ENCODE peak calls at places on chromosome 18, in nine cellular contexts. U, E, B, H, P, M, L, V and T are unnamed samples.

GRCh38 chr18:23992119-23992940 is 22.2 kb upstream of the TTC39C start:
- DNase-seq in U (no peak), E (peak; percentile 51), B (no peak), H (no peak), P (peak; percentile 54), M (no peak), L (no peak), V (no peak), T (no peak)

GRCh38 chr18:28794459-28795245 is 617.7 kb upstream of the CDH2 start:
- DNase-seq in U (peak; percentile 18), E (no peak), B (no peak), H (peak; percentile 79), P (no peak), M (no peak), L (no peak), V (no peak), T (no peak)

GRCh38 chr18:23694642-23695430 is 5.6 kb downstream of the LAMA3 start:
- DNase-seq in U (no peak), E (no peak), B (no peak), H (peak; percentile 13), P (no peak), M (no peak), L (no peak), V (no peak), T (no peak)

GRCh38 chr18:74506405-74507119 is 10.4 kb downstream of the CNDP2 start:
- DNase-seq in U (no peak), E (no peak), B (no peak), H (no peak), P (no peak), M (no peak), L (no peak), V (peak; percentile 46), T (no peak)

GRCh38 chr18:76213996-76214395 is 281.0 kb downstream of the ZNF516 start:
- DNase-seq in U (no peak), E (no peak), B (no peak), H (no peak), P (no peak), M (no peak), L (no peak), V (no peak), T (no peak)

GRCh38 chr18:63439334-63439733 is 17.1 kb upstream of the VPS4B start:
- DNase-seq in U (peak; percentile 61), E (no peak), B (peak; percentile 28), H (peak; percentile 74), P (peak; percentile 32), M (peak; percentile 66), L (peak; percentile 41), V (no peak), T (peak; percentile 38)

GRCh38 chr18:12841070-12841469 is 43.0 kb downstream of the PTPN2 start:
- DNase-seq in U (no peak), E (no peak), B (no peak), H (no peak), P (no peak), M (no peak), L (no peak), V (no peak), T (no peak)

GRCh38 chr18:3649559-3650426 is 199.8 kb downstream of the TGIF1 start:
- DNase-seq in U (no peak), E (no peak), B (peak; percentile 82), H (peak; percentile 73), P (no peak), M (peak; percentile 62), L (peak; percentile 50), V (no peak), T (peak; percentile 66)

GRCh38 chr18:74682141-74682997 is 84.7 kb downstream of the ZNF407 start:
- DNase-seq in U (no peak), E (no peak), B (no peak), H (no peak), P (no peak), M (no peak), L (no peak), V (no peak), T (no peak)

GRCh38 chr18:59660976-59661743 is 36.1 kb downstream of the CCBE1 start:
- DNase-seq in U (no peak), E (no peak), B (no peak), H (peak; percentile 49), P (no peak), M (no peak), L (no peak), V (no peak), T (no peak)

GRCh38 chr18:6044319-6044718 is 149.0 kb upstream of the TMEM200C start:
- DNase-seq in U (no peak), E (no peak), B (no peak), H (no peak), P (no peak), M (no peak), L (no peak), V (no peak), T (no peak)

GRCh38 chr18:61635901-61636528 is 256.8 kb downstream of the RNF152 start:
- DNase-seq in U (no peak), E (peak; percentile 40), B (peak; percentile 35), H (peak; percentile 75), P (peak; percentile 45), M (peak; percentile 61), L (peak; percentile 45), V (peak; percentile 89), T (peak; percentile 46)

DNA sequence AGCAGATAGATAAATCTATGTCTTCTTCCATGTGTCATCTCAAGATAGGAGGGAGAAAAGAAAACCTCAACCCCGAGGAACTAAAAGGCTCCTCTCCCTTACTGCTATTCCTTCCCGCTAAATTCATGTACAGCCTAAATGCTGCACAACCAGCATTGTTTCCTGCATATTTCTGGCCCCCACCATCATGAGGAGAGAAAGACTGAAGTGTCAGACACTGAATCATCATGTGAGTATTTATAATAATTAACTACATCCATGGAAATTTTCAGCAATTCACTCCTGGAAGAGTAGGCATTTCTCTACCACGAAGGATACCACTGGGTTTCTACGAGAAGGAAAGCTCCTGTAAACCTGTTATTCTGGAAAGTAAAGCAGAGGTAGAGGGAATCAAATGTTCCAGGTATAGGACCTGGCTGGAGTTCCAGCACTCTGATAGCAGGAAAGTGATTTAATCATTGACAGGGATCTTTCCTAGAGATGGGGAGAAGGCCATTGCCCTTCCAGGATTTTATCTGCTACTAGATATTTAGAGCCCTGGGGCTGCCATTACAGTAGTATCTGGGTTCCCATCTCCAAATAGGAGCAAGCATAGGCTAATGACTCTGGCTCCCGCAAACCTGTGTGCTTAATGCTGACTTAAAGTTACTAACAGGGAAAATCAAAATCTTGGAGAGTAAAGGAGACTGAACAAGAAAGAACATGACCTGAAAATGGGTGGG is 297.5 kb upstream of the CCDC68 start:
- DNase-seq in U (no peak), E (no peak), B (no peak), H (peak; percentile 54), P (no peak), M (no peak), L (no peak), V (no peak), T (no peak)
- H3K36me3 ChIP-seq in U (no peaks in the 10 kb centered on the region), E (peaks cover 79% of the 10 kb centered on the region), B (peaks cover 9% of the 10 kb centered on the region), H (peaks cover 33% of the 10 kb centered on the region), P (peaks cover 82% of the 10 kb centered on the region), M (no peaks in the 10 kb centered on the region), L (peaks cover 43% of the 10 kb centered on the region), V (no peaks in the 10 kb centered on the region), T (no peaks in the 10 kb centered on the region)

DNA sequence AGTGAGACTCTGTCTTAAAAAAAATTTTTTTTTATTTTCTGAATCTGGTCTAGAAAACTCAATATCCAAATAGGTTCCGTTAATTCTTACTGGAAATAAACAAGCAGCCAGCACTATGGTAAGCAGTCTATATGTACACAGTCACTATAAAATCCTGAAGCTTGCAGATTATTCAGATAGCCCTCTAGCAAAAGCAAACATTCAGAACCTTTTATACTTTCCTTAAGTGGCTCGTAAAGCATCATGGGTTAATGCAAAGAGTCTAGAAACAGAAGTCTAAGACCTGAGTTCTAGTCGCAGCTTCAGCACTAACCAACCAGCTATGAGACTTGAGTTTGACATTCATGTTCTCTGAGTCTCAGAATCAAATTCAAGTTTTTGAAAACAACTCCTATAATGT is 51.9 kb downstream of the SIGLEC15 start:
- DNase-seq in U (no peak), E (no peak), B (no peak), H (no peak), P (no peak), M (no peak), L (no peak), V (no peak), T (no peak)
- H3K36me3 ChIP-seq in U (no peaks in the 10 kb centered on the region), E (peaks cover 80% of the 10 kb centered on the region), B (peaks cover 48% of the 10 kb centered on the region), H (peaks cover 75% of the 10 kb centered on the region), P (peaks cover 83% of the 10 kb centered on the region), M (no peaks in the 10 kb centered on the region), L (peaks cover 28% of the 10 kb centered on the region), V (peaks cover 32% of the 10 kb centered on the region), T (no peaks in the 10 kb centered on the region)

GRCh38 chr18:9495916-9496540 is 20.7 kb downstream of the RALBP1 start:
- DNase-seq in U (no peak), E (no peak), B (no peak), H (no peak), P (no peak), M (no peak), L (no peak), V (no peak), T (peak; percentile 30)
- H3K36me3 ChIP-seq in U (no peaks in the 10 kb centered on the region), E (no peaks in the 10 kb centered on the region), B (no peaks in the 10 kb centered on the region), H (no peaks in the 10 kb centered on the region), P (no peaks in the 10 kb centered on the region), M (no peaks in the 10 kb centered on the region), L (no peaks in the 10 kb centered on the region), V (no peaks in the 10 kb centered on the region), T (peaks cover 1% of the 10 kb centered on the region)

GRCh38 chr18:45734505-45734904 is 10.5 kb downstream of the SLC14A1 start:
- DNase-seq in U (no peak), E (no peak), B (no peak), H (no peak), P (no peak), M (no peak), L (no peak), V (no peak), T (no peak)
- H3K36me3 ChIP-seq in U (no peaks in the 10 kb centered on the region), E (no peaks in the 10 kb centered on the region), B (no peaks in the 10 kb centered on the region), H (no peaks in the 10 kb centered on the region), P (no peaks in the 10 kb centered on the region), M (no peaks in the 10 kb centered on the region), L (no peaks in the 10 kb centered on the region), V (no peaks in the 10 kb centered on the region), T (no peaks in the 10 kb centered on the region)